ENCODE peak calls at places on chromosomes 5 and 9, in six cellular contexts. One of them, this sample, is unnamed.

GRCh38 chr5:170097934-170098333 is 7.8 kb upstream of the FOXI1 start:
- DNase-seq in HCT116: no peak
- DNase-seq in GM04503: no peak
- DNase-seq in KG1: no peak
- DNase-seq in CD8-positive, alpha-beta T cell: no peak
- DNase-seq in T-cell: no peak
- DNase-seq in this sample: no peak

GRCh38 chr5:42718591-42718990 is 38.0 kb upstream of the CCDC152 start:
- DNase-seq in HCT116: no peak
- DNase-seq in T-cell: no peak
- DNase-seq in KG1: no peak
- DNase-seq in GM04503: no peak
- DNase-seq in CD8-positive, alpha-beta T cell: no peak
- DNase-seq in this sample: no peak

GRCh38 chr5:168557389-168557788 is 21.8 kb downstream of the PANK3 start:
- DNase-seq in T-cell: no peak
- DNase-seq in HCT116: no peak
- DNase-seq in CD8-positive, alpha-beta T cell: no peak
- DNase-seq in GM04503: no peak
- DNase-seq in KG1: no peak
- DNase-seq in this sample: no peak

GRCh38 chr5:66757219-66757833 is 161.1 kb downstream of the MAST4 start:
- DNase-seq in HCT116: peak; percentile 18
- DNase-seq in CD8-positive, alpha-beta T cell: no peak
- DNase-seq in GM04503: no peak
- DNase-seq in KG1: no peak
- DNase-seq in T-cell: peak; percentile 5
- DNase-seq in this sample: no peak

GRCh38 chr5:173745123-173745522 is 128.7 kb upstream of the BOD1 start:
- DNase-seq in CD8-positive, alpha-beta T cell: no peak
- DNase-seq in GM04503: no peak
- DNase-seq in HCT116: no peak
- DNase-seq in KG1: no peak
- DNase-seq in T-cell: no peak
- DNase-seq in this sample: no peak

GRCh38 chr5:172802585-172803176 is 31.4 kb upstream of the ERGIC1 start:
- DNase-seq in GM04503: no peak
- DNase-seq in T-cell: no peak
- DNase-seq in KG1: no peak
- DNase-seq in CD8-positive, alpha-beta T cell: no peak
- DNase-seq in HCT116: no peak
- DNase-seq in this sample: no peak

GRCh38 chr5:1490360-1490759 is 33.4 kb downstream of the LPCAT1 start:
- DNase-seq in KG1: no peak
- DNase-seq in GM04503: no peak
- DNase-seq in T-cell: no peak
- DNase-seq in CD8-positive, alpha-beta T cell: no peak
- DNase-seq in HCT116: no peak
- DNase-seq in this sample: no peak

GRCh38 chr9:129773262-129774048 is 20.6 kb upstream of the PTGES start:
- DNase-seq in KG1: no peak
- DNase-seq in CD8-positive, alpha-beta T cell: no peak
- DNase-seq in HCT116: no peak
- DNase-seq in GM04503: peak; percentile 44
- DNase-seq in T-cell: no peak
- DNase-seq in this sample: no peak

GRCh38 chr9:112831281-112831851 is 59.3 kb downstream of the SLC46A2 start:
- DNase-seq in T-cell: no peak
- DNase-seq in HCT116: no peak
- DNase-seq in KG1: no peak
- DNase-seq in GM04503: no peak
- DNase-seq in CD8-positive, alpha-beta T cell: no peak
- DNase-seq in this sample: no peak

GRCh38 chr9:132908635-132909034 is 29.9 kb downstream of the SPACA9 start:
- DNase-seq in HCT116: no peak
- DNase-seq in GM04503: no peak
- DNase-seq in T-cell: no peak
- DNase-seq in KG1: no peak
- DNase-seq in CD8-positive, alpha-beta T cell: no peak
- DNase-seq in this sample: peak; percentile 38

GRCh38 chr5:143985832-143986485 is 174.0 kb downstream of the HMHB1 start:
- DNase-seq in T-cell: no peak
- DNase-seq in HCT116: no peak
- DNase-seq in KG1: no peak
- DNase-seq in GM04503: peak; percentile 88
- DNase-seq in CD8-positive, alpha-beta T cell: no peak
- DNase-seq in this sample: no peak

This sample was measured in naive thymus-derived CD4-positive, alpha-beta T cell.